ENCODE peak calls at places on chromosomes 4 and X, in nine cellular contexts. Q is substantia nigra; L is glomerular endothelial cell; V is activated CD4-positive, alpha-beta T cell treated with anti-CD3 and anti-CD28 coated beads, Interleukin-2, amount 50 U/mL, for 1 hour; C is islet precursor cell; B is astrocyte; X is Calu3; G is B cell; U is iris pigment epithelial cell. I is an unnamed sample.

GRCh38 chrX:77119706-77120105 is 327.5 kb upstream of the FGF16 start:
- DNase-seq in X (no peak), G (no peak), C (no peak), U (no peak), B (no peak), Q (no peak), V (no peak), L (no peak), I (no peak)

GRCh38 chrX:150769408-150769807 is 76.2 kb downstream of the MTMR1 start:
- DNase-seq in Q (no peak), C (no peak), U (no peak), L (no peak), X (no peak), G (no peak), V (no peak), B (no peak), I (no peak)

GRCh38 chr4:86565641-86566040 is 28.5 kb upstream of the PTPN13 start:
- DNase-seq in C (no peak), X (no peak), U (no peak), L (no peak), B (no peak), V (no peak), Q (no peak), G (no peak), I (no peak)

GRCh38 chr4:10032625-10033024 is 11.3 kb upstream of the SLC2A9 start:
- DNase-seq in U (peak; percentile 91), X (peak; percentile 52), V (no peak), Q (no peak), C (no peak), G (no peak), B (peak; percentile 80), L (no peak), I (no peak)

GRCh38 chr4:149788286-149788685 is 27.4 kb downstream of the IQCM start:
- DNase-seq in U (no peak), C (no peak), G (no peak), Q (no peak), X (no peak), B (no peak), V (no peak), L (no peak), I (no peak)

GRCh38 chr4:115229873-115230272 is 116.5 kb upstream of the NDST4 start:
- DNase-seq in Q (no peak), X (no peak), L (no peak), B (no peak), G (no peak), V (no peak), U (no peak), C (no peak), I (no peak)

GRCh38 chr4:74793757-74794340 is 474 bp downstream of the BTC start:
- DNase-seq in Q (no peak), B (no peak), V (peak; percentile 0), C (peak; percentile 85), G (peak; percentile 9), L (no peak), X (peak; percentile 75), U (peak; percentile 21), I (peak; percentile 29)

GRCh38 chr4:96193061-96193460 is 353.2 kb downstream of the PDHA2 start:
- DNase-seq in C (no peak), X (no peak), Q (no peak), U (no peak), V (no peak), B (peak; percentile 3), G (no peak), L (no peak), I (no peak)

GRCh38 chr4:2731907-2732314 is 24.2 kb downstream of the TNIP2 start:
- DNase-seq in B (no peak), U (no peak), X (no peak), Q (no peak), V (no peak), L (no peak), G (no peak), C (no peak), I (no peak)

I was measured in frontal cortex.